ENCODE peak calls at places on chromosomes 16 and 17, in ten cellular contexts. B is uterus, P is AG09319, J is neural crest cell, G is NB4, N is testis, L is GM23338, R is heart right ventricle, X is lower leg skin, E is prostate gland. A is an unnamed sample.

GRCh38 chr17:75854111-75854748 is 905 bp downstream of the WBP2 start:
- DNase-seq in J (no peak), B (no peak), E (no peak), R (no peak), P (no peak), L (no peak), N (peak), G (no peak), X (no peak), A (peak)

GRCh38 chr16:77759821-77760220 is 28.5 kb upstream of the VAT1L start:
- DNase-seq in J (no peak), G (peak), B (no peak), R (no peak), E (no peak), P (no peak), N (no peak), X (no peak), L (no peak), A (no peak)

GRCh38 chr17:9173386-9173983 is 152.2 kb downstream of the NTN1 start:
- DNase-seq in J (no peak), B (no peak), G (no peak), R (no peak), P (no peak), N (no peak), X (no peak), E (no peak), L (no peak), A (peak)

GRCh38 chr17:13582776-13583414 is 18.8 kb downstream of the HS3ST3A1 start:
- DNase-seq in R (no peak), P (no peak), L (no peak), N (no peak), J (no peak), B (no peak), E (no peak), X (no peak), G (no peak), A (no peak)

GRCh38 chr16:66275795-66276428 is 90.6 kb upstream of the CDH5 start:
- DNase-seq in B (no peak), G (peak), L (peak), X (peak), P (no peak), J (peak), E (no peak), R (no peak), N (peak), A (peak)

GRCh38 chr16:56931253-56931768 is 631 bp upstream of the HERPUD1 start:
- DNase-seq in X (no peak), P (no peak), L (peak), B (no peak), E (peak), G (no peak), R (peak), J (no peak), N (no peak), A (peak)

GRCh38 chr17:81295678-81296381 is 723 bp upstream of the SLC38A10 start:
- DNase-seq in J (no peak), P (no peak), X (no peak), N (peak), L (peak), R (no peak), B (no peak), G (peak), E (peak), A (peak)

GRCh38 chr17:4658478-4659305 is 17.2 kb upstream of the ALOX15 start:
- DNase-seq in B (no peak), E (no peak), J (no peak), X (no peak), P (no peak), L (no peak), G (peak), N (no peak), R (no peak), A (no peak)

GRCh38 chr16:88706288-88706964 is at the start of the genes CTU2 and RNF166:
- DNase-seq in E (peak), P (peak), X (peak), G (peak), L (peak), B (peak), J (peak), R (peak), N (peak), A (peak)

GRCh38 chr16:60674241-60674640 is 1362.0 kb downstream of the CDH8 start:
- DNase-seq in E (no peak), L (no peak), B (no peak), G (no peak), P (no peak), N (no peak), X (no peak), R (no peak), J (no peak), A (no peak)

GRCh38 chr17:45396496-45397205 is 36.0 kb downstream of the ARHGAP27 start:
- DNase-seq in R (no peak), P (no peak), B (no peak), G (no peak), E (no peak), X (no peak), L (peak), J (no peak), N (no peak), A (no peak)

GRCh38 chr17:18139949-18140348 is 31.4 kb downstream of the MYO15A start:
- DNase-seq in N (peak), J (no peak), E (no peak), L (peak), B (no peak), P (no peak), G (peak), X (no peak), R (no peak), A (no peak)

GRCh38 chr16:27315333-27316037 is 1.7 kb downstream of the IL4R start:
- DNase-seq in E (peak), N (no peak), L (peak), B (peak), P (no peak), R (peak), J (no peak), X (peak), G (peak), A (no peak)

GRCh38 chr17:38732376-38733314 is 2.5 kb downstream of the CISD3 start:
- DNase-seq in L (no peak), P (no peak), J (no peak), R (no peak), E (peak), G (no peak), B (no peak), N (peak), X (no peak), A (peak)

GRCh38 chr17:83192161-83192788 is 112.9 kb downstream of the METRNL start:
- DNase-seq in G (peak), B (peak), E (no peak), L (no peak), N (peak), R (no peak), J (no peak), X (peak), P (no peak), A (peak)

GRCh38 chr17:58338907-58339774 is 10.5 kb upstream of the TSPOAP1 start:
- DNase-seq in E (no peak), R (no peak), X (no peak), J (no peak), N (no peak), P (no peak), B (no peak), G (peak), L (peak), A (no peak)

GRCh38 chr17:39196820-39197331 is 593 bp downstream of the CACNB1 start:
- DNase-seq in B (peak), P (no peak), J (no peak), G (no peak), R (peak), L (peak), X (no peak), N (peak), E (no peak), A (peak)

GRCh38 chr16:89073346-89074221 is 20.1 kb upstream of the ACSF3 start:
- DNase-seq in J (no peak), R (no peak), B (no peak), G (no peak), N (no peak), P (no peak), X (no peak), E (no peak), L (no peak), A (no peak)

GRCh38 chr17:81365148-81365600 is 30.1 kb upstream of the BAHCC1 start:
- DNase-seq in X (peak), N (no peak), J (peak), E (peak), L (peak), B (peak), G (no peak), R (peak), P (no peak), A (peak)

GRCh38 chr17:920190-920589 is 59.4 kb downstream of the NXN start:
- DNase-seq in G (no peak), R (no peak), L (no peak), J (no peak), N (no peak), X (no peak), B (no peak), E (no peak), P (no peak), A (no peak)

GRCh38 chr16:8729779-8730334 is 55.4 kb downstream of the ABAT start:
- DNase-seq in G (peak), N (no peak), E (no peak), L (no peak), X (no peak), J (no peak), P (no peak), R (no peak), B (no peak), A (no peak)

GRCh38 chr17:51487947-51488346 is 227.6 kb downstream of the UTP18 start:
- DNase-seq in E (no peak), B (no peak), N (peak), L (peak), P (no peak), G (peak), R (no peak), X (no peak), J (no peak), A (peak)
- TF ChIP-seq CTCF in E (no peak), B (no peak), N (no peak), L (peak), P (no peak), G (peak), R (no peak), X (no peak), J (peak), A (no peak)

GRCh38 chr16:19681637-19682036 is 36.4 kb downstream of the KNOP1 start:
- DNase-seq in J (no peak), E (no peak), R (no peak), X (no peak), P (no peak), G (no peak), B (no peak), N (no peak), L (no peak), A (no peak)

GRCh38 chr16:19683453-19684236 is 34.4 kb downstream of the KNOP1 start:
- DNase-seq in X (no peak), L (no peak), G (no peak), J (no peak), E (no peak), R (no peak), B (no peak), P (no peak), N (no peak), A (no peak)

GRCh38 chr16:19678804-19679203 is 39.2 kb downstream of the KNOP1 start:
- DNase-seq in G (no peak), N (no peak), J (no peak), E (no peak), X (no peak), L (no peak), P (peak), R (no peak), B (no peak), A (no peak)

GRCh38 chr16:19677403-19677802 is 40.6 kb downstream of the KNOP1 start:
- DNase-seq in P (no peak), R (no peak), E (no peak), X (no peak), N (peak), G (no peak), L (no peak), J (no peak), B (no peak), A (no peak)

GRCh38 chr16:19680972-19681371 is 37.1 kb downstream of the KNOP1 start:
- DNase-seq in J (no peak), L (peak), B (no peak), N (no peak), X (no peak), G (no peak), R (no peak), E (no peak), P (no peak), A (no peak)
- TF ChIP-seq CTCF in J (no peak), L (peak), B (no peak), N (no peak), X (no peak), G (peak), R (no peak), E (peak), P (peak), A (no peak)

DNA sequence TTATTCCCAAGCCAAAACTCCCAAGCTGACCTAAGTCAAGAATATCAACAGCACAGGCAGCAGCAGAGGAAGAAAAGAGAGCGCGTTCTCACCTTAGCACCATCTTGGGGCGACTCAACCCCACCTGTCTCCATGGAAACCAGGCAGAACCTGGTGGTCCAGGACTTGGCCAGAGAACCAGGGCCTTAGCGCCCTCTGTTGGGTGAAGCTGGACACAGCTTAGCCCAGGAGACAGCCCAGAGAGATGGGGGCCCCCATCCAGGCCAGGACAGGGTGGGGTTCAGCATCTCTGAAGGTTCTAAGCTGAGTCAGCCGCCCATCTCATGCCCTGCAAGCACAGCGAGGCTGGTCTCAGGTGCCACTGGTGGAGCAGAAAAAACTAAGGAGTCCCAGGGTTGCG is 60.1 kb upstream of the TMEM132E start:
- DNase-seq in X (no peak), B (no peak), E (no peak), R (no peak), L (peak), G (peak), P (no peak), N (peak), J (peak), A (no peak)
- TF ChIP-seq CTCF in X (no peak), B (no peak), E (no peak), R (peak), L (peak), G (peak), P (peak), N (no peak), J (peak), A (no peak)

DNA sequence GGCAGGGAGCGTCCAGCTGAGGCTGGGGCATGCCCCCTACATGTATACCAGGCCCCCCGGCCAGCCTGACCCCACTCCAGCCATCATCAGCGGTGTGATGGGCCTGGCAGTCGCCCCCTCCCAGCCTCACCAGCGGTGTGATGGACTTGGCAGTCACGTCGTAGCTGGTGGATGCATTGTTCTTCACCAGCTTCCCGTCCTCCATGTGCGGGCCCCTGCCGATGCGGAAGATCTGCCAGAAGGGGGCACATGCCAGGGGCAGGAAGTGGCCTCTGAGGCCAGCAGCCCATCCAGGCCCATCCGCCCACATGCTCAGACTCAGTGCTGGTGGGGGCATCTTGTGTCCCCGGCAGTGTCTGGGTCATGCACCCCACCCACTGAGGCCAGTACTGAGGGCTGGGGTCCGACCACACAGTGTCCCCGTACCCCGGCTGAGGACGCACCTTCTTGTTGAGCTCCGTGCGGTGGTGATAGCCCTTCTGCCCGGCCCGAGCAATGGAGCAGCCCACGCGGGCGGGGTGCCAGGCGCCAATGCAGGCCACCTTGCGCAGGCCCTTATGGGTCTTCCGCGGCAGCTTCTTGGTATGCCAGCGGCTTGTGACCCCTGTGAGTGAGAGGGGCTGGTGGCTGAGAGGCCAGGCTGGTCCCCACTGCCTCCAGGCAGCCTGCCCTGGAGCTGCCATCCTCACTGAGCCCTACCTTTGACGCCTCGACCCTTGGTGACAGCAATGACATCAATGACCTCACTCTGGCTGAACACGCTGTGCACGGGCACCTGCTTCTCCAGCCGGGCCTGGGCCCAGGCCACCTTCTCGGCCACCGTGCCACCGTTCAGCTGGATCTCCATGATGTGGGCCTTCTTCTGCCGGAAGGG is 3.7 kb upstream of the MSRB1 start:
- DNase-seq in P (no peak), R (no peak), N (no peak), B (no peak), X (no peak), J (no peak), L (peak), E (no peak), G (no peak), A (no peak)
- TF ChIP-seq CTCF in P (no peak), R (no peak), N (no peak), B (no peak), X (no peak), J (no peak), L (peak), E (no peak), G (no peak), A (no peak)

GRCh38 chr17:48733632-48734327 is 5.2 kb upstream of the HOXB13 start:
- DNase-seq in L (no peak), X (no peak), N (no peak), G (no peak), E (no peak), R (no peak), J (no peak), P (no peak), B (no peak), A (no peak)
- TF ChIP-seq CTCF in L (no peak), X (no peak), N (no peak), G (no peak), E (no peak), R (no peak), J (no peak), P (no peak), B (no peak), A (no peak)

GRCh38 chr16:425082-425718 is at the start of gene RAB11FIP3:
- DNase-seq in J (peak), G (peak), R (peak), E (peak), P (peak), B (peak), N (peak), L (peak), X (peak), A (peak)
- TF ChIP-seq CTCF in J (peak), G (peak), R (no peak), E (peak), P (peak), B (no peak), N (no peak), L (peak), X (no peak), A (peak)

GRCh38 chr17:29867643-29868181 is 62.3 kb downstream of the SSH2 start:
- DNase-seq in R (no peak), N (no peak), L (peak), X (no peak), B (no peak), P (no peak), E (no peak), J (no peak), G (peak), A (no peak)
- TF ChIP-seq CTCF in R (no peak), N (no peak), L (peak), X (no peak), B (peak), P (peak), E (peak), J (peak), G (no peak), A (no peak)